ENCODE peak calls at places on chromosome 16, in four cellular contexts. L, Z, B and U are unnamed samples.

GRCh38 chr16:86533076-86533475 is 22.0 kb downstream of the MTHFSD start:
- DNase-seq in L (no peak), Z (no peak), B (no peak), U (no peak)

GRCh38 chr16:55701442-55702319 is 45.9 kb downstream of the SLC6A2 start:
- DNase-seq in L (peak), Z (peak), B (peak), U (no peak)

GRCh38 chr16:57471209-57471608 is 8.7 kb downstream of the POLR2C start:
- DNase-seq in L (no peak), Z (no peak), B (no peak), U (no peak)

GRCh38 chr16:57185446-57185944 is 344 bp downstream of the PSME3IP1 start:
- DNase-seq in L (no peak), Z (peak), B (no peak), U (no peak)

GRCh38 chr16:79283578-79283977 is 317.0 kb downstream of the MAF start:
- DNase-seq in L (no peak), Z (no peak), B (no peak), U (no peak)

GRCh38 chr16:64695684-64696083 is 426.2 kb downstream of the CDH11 start:
- DNase-seq in L (no peak), Z (no peak), B (no peak), U (no peak)

GRCh38 chr16:58102665-58103427 is 26.3 kb downstream of the CFAP20 start:
- DNase-seq in L (no peak), Z (no peak), B (no peak), U (no peak)

GRCh38 chr16:87202346-87202745 is 114.8 kb downstream of the C16orf95 start:
- DNase-seq in L (no peak), Z (no peak), B (no peak), U (no peak)

GRCh38 chr16:47694543-47694942 is 233.4 kb downstream of the PHKB start:
- DNase-seq in L (no peak), Z (no peak), B (peak), U (no peak)

GRCh38 chr16:57265850-57266530 is 18.5 kb downstream of the PLLP start:
- DNase-seq in L (no peak), Z (peak), B (no peak), U (no peak)

GRCh38 chr16:81237282-81237681 is 1.2 kb upstream of the BCO1 start:
- DNase-seq in L (no peak), Z (no peak), B (no peak), U (no peak)

GRCh38 chr16:19210175-19210924 is 42.3 kb downstream of the SYT17 start:
- DNase-seq in L (no peak), Z (no peak), B (no peak), U (peak)

GRCh38 chr16:77877712-77878111 is 89.3 kb downstream of the VAT1L start:
- DNase-seq in L (no peak), Z (no peak), B (peak), U (no peak)

DNA sequence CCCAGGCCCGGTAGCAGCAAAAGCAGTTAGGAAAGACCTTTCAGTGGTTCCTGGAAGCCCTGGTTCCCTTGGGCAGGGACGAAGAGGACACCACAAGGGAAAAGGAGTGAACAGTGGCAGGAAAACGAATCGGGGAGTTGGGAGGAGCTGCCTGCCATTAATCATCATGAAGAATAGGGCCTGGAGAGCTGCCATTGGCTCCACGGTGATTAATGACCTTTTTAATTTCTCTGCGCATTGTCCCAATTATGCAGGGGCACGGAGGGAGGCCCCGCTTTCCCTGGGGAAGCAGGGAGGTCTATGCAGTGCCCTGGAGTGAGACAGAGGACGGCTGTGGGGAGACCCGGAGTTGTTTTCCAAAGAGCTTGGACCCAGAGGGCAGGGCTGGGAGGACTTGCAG is 338.9 kb upstream of the C16orf82 start:
- DNase-seq in L (no peak), Z (no peak), B (no peak), U (no peak)
- TF ChIP-seq TCF12 in L (no peak), Z (no peak), B (no peak), U (no peak)

DNA sequence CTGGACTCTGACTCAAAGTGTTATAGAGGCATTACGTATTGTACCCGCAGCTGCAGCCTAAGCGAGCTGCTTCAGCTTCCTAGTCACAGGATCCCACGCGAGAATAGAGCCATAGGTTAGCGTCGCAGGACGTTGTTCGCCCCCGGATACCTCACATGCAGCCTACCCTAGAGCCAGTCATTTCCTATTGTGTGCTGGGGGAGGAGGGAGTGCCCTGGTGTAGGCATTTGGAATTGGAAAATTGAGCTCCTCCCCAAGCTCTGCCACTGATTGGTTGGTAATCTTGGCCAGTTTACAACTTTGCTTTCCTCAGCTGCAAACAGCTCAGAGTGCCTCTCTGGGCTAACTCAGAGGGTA is 530 bp downstream of the NAA60 start:
- DNase-seq in L (no peak), Z (peak), B (peak), U (no peak)
- TF ChIP-seq TCF12 in L (no peak), Z (no peak), B (no peak), U (no peak)

GRCh38 chr16:11547517-11547916 is 39.2 kb downstream of the LITAF start:
- DNase-seq in L (no peak), Z (no peak), B (no peak), U (no peak)
- TF ChIP-seq TCF12 in L (no peak), Z (no peak), B (no peak), U (no peak)

DNA sequence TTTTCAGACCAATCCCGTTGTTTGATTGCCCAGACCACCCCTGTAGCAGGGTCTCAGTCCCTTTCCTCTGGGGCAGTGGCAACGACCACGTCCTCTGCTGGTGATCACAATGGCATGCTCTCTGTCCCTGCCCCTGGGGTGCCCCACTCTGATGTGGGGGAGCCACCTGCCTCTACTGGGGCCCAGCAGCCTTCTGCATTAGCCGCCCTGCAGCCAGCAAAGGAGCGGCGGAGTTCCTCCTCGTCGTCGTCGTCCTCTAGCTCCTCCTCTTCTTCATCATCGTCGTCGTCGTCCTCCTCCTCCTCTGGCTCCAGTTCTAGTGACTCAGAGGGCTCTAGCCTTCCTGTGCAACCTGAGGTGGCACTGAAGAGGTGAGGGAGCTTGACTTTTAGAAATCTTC is 9.2 kb downstream of the ELOB start:
- DNase-seq in L (no peak), Z (no peak), B (no peak), U (no peak)
- TF ChIP-seq TCF12 in L (no peak), Z (no peak), B (no peak), U (no peak)

GRCh38 chr16:1299012-1299867 is 10.2 kb upstream of the UBE2I start:
- DNase-seq in L (no peak), Z (no peak), B (peak), U (no peak)
- TF ChIP-seq TCF12 in L (no peak), Z (no peak), B (no peak), U (no peak)

GRCh38 chr16:84268661-84269060 is 26.0 kb upstream of the WFDC1 start:
- DNase-seq in L (no peak), Z (no peak), B (no peak), U (no peak)
- TF ChIP-seq TCF12 in L (no peak), Z (no peak), B (no peak), U (no peak)

DNA sequence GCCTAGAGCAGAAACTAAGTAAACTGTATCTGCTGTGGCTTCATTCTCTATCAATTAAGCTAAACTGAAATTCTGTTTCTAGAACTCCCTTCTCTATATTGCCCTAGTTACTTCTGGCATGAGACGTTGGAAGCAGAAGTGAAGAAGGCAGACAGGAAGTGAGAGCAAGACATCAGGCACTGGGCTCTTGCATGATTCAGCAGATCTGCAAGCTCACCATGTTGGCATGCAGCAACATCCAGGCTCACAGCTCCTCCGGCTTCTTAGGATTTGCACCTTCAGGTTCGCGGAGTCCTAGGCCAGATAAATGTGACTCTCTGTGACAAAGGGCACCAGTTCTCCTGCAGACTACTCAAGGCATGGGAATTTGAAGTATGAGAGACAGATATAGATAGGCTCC is 148.3 kb downstream of the CDH8 start:
- DNase-seq in L (no peak), Z (no peak), B (no peak), U (peak)
- TF ChIP-seq TCF12 in L (no peak), Z (no peak), B (no peak), U (no peak)

DNA sequence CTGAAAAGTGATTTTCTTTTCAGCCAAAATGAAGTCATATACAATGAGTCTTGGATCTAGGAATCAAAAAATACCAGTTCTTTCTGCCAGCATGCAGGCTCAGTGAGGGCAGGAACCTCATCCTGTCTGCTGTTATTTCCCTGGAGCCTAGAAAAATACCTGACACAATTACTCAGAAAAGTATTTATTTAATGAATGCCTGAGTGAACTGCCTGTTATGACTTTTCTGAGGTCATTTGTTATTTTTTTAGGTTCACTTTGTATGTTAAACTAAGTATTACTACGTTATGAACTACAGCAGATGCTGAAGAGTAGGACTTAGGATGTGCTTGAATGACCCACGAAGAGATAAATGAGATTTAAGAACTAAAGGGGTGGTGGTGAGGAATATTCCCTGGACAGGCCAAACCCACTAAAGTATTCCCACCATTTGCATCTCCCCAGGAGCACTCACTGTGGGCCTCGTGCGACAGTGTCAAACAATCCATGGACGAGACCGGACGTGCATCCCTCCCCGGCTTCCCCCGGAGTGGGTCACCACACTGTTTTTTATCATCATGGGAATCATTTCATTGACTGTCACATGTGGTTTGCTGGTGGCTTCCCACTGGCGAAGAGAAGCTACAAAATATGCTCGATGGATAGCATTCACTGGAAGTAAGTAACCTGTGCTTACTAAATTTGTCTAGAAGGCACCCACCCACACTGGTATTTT is 17.1 kb upstream of the VWA3A start:
- DNase-seq in L (no peak), Z (no peak), B (no peak), U (no peak)
- TF ChIP-seq TCF12 in L (no peak), Z (no peak), B (no peak), U (no peak)